ENCODE peak calls at places on chromosome X, in five cellular contexts. One of them, this sample, is unnamed.

GRCh38 chrX:18789916-18790315 is 82.5 kb downstream of the PPEF1 start:
- DNase-seq in heart left ventricle: no peak
- DNase-seq in naive thymus-derived CD8-positive, alpha-beta T cell: no peak
- DNase-seq in AG08395: no peak
- DNase-seq in HFFc6: no peak
- DNase-seq in this sample: no peak

GRCh38 chrX:111254896-111255693 is 15.2 kb downstream of the CAPN6 start:
- DNase-seq in AG08395: no peak
- DNase-seq in naive thymus-derived CD8-positive, alpha-beta T cell: no peak
- DNase-seq in HFFc6: no peak
- DNase-seq in heart left ventricle: no peak
- DNase-seq in this sample: no peak

GRCh38 chrX:138885886-138886285 is 174.4 kb upstream of the FGF13 start:
- DNase-seq in HFFc6: no peak
- DNase-seq in naive thymus-derived CD8-positive, alpha-beta T cell: no peak
- DNase-seq in heart left ventricle: no peak
- DNase-seq in AG08395: peak; percentile 27
- DNase-seq in this sample: no peak

GRCh38 chrX:22660756-22661155 is 339.0 kb upstream of the DDX53 start:
- DNase-seq in AG08395: no peak
- DNase-seq in heart left ventricle: no peak
- DNase-seq in naive thymus-derived CD8-positive, alpha-beta T cell: no peak
- DNase-seq in HFFc6: no peak
- DNase-seq in this sample: no peak

GRCh38 chrX:118153270-118153669 is 36.7 kb upstream of the KLHL13 start:
- DNase-seq in AG08395: no peak
- DNase-seq in naive thymus-derived CD8-positive, alpha-beta T cell: no peak
- DNase-seq in HFFc6: no peak
- DNase-seq in heart left ventricle: no peak
- DNase-seq in this sample: no peak

GRCh38 chrX:22338740-22339139 is 66.0 kb downstream of the CBLL2 start:
- DNase-seq in naive thymus-derived CD8-positive, alpha-beta T cell: no peak
- DNase-seq in heart left ventricle: no peak
- DNase-seq in AG08395: no peak
- DNase-seq in HFFc6: no peak
- DNase-seq in this sample: no peak

GRCh38 chrX:5559386-5559785 is 669.3 kb downstream of the NLGN4X start:
- DNase-seq in HFFc6: no peak
- DNase-seq in naive thymus-derived CD8-positive, alpha-beta T cell: no peak
- DNase-seq in heart left ventricle: no peak
- DNase-seq in AG08395: no peak
- DNase-seq in this sample: no peak

GRCh38 chrX:66221856-66222255 is 57.8 kb downstream of the HEPH start:
- DNase-seq in naive thymus-derived CD8-positive, alpha-beta T cell: no peak
- DNase-seq in heart left ventricle: no peak
- DNase-seq in HFFc6: no peak
- DNase-seq in AG08395: no peak
- DNase-seq in this sample: no peak

GRCh38 chrX:120310861-120311631 is at the start of gene TMEM255A:
- DNase-seq in heart left ventricle: no peak
- DNase-seq in AG08395: no peak
- DNase-seq in naive thymus-derived CD8-positive, alpha-beta T cell: no peak
- DNase-seq in HFFc6: no peak
- DNase-seq in this sample: no peak

GRCh38 chrX:115561605-115562491 is 874 bp downstream of the PLS3 start:
- DNase-seq in heart left ventricle: peak; percentile 49
- DNase-seq in AG08395: peak; percentile 48
- DNase-seq in naive thymus-derived CD8-positive, alpha-beta T cell: no peak
- DNase-seq in HFFc6: no peak
- DNase-seq in this sample: peak; percentile 39

GRCh38 chrX:2374086-2374485 is 126.7 kb downstream of the DHRSX start:
- DNase-seq in heart left ventricle: no peak
- DNase-seq in AG08395: peak; percentile 72
- DNase-seq in naive thymus-derived CD8-positive, alpha-beta T cell: no peak
- DNase-seq in HFFc6: peak; percentile 54
- DNase-seq in this sample: no peak

GRCh38 chrX:57044226-57044625 is 48.9 kb upstream of the SPIN3 start:
- DNase-seq in HFFc6: no peak
- DNase-seq in naive thymus-derived CD8-positive, alpha-beta T cell: no peak
- DNase-seq in AG08395: no peak
- DNase-seq in heart left ventricle: no peak
- DNase-seq in this sample: no peak

GRCh38 chrX:6163761-6164160 is 64.9 kb downstream of the NLGN4X start:
- DNase-seq in AG08395: no peak
- DNase-seq in HFFc6: no peak
- DNase-seq in heart left ventricle: no peak
- DNase-seq in naive thymus-derived CD8-positive, alpha-beta T cell: no peak
- DNase-seq in this sample: no peak

This sample was measured in breast epithelium.